ENCODE peak calls at places on chromosomes 3 and 15, in seven cellular contexts. H is HCT116, D is H1, Y is neural progenitor cell, C is fibroblast of lung, B is GM23338, O is astrocyte. E is an unnamed sample.
A peak's percentile ranks its signal among the peaks of the same experiment; 100 is the strongest.

GRCh38 chr15:100256096-100256984 is 85.4 kb downstream of the ADAMTS17 start:
- DNase-seq in C (no peak), O (no peak), D (no peak), Y (no peak), H (no peak), B (no peak), E (no peak)

GRCh38 chr15:72585659-72586058 is 68.8 kb upstream of the GOLGA6B start:
- DNase-seq in H (no peak), B (peak; percentile 43), Y (no peak), O (peak; percentile 7), C (peak; percentile 51), D (no peak), E (no peak)

GRCh38 chr3:148954981-148955380 is 36.4 kb upstream of the GYG1 start:
- DNase-seq in B (no peak), D (no peak), O (no peak), C (no peak), Y (no peak), H (no peak), E (no peak)

GRCh38 chr3:173045770-173046382 is 95.2 kb downstream of the SPATA16 start:
- DNase-seq in D (no peak), Y (no peak), H (no peak), B (no peak), C (peak; percentile 35), O (no peak), E (no peak)

GRCh38 chr3:105821433-105821832 is 47.4 kb downstream of the CBLB start:
- DNase-seq in D (no peak), B (no peak), C (no peak), O (no peak), H (no peak), Y (no peak), E (no peak)

GRCh38 chr15:72472907-72473669 is 1.0 kb upstream of the ARIH1 start:
- DNase-seq in O (no peak), C (peak; percentile 56), H (no peak), D (no peak), B (no peak), Y (no peak), E (peak; percentile 29)

GRCh38 chr15:60787737-60788513 is 309.0 kb upstream of the ICE2 start:
- DNase-seq in C (no peak), Y (no peak), B (peak; percentile 66), H (no peak), O (no peak), D (no peak), E (peak; percentile 9)

GRCh38 chr3:63390831-63391230 is 112.7 kb downstream of the SYNPR start:
- DNase-seq in O (peak; percentile 38), Y (no peak), H (no peak), D (no peak), B (no peak), C (peak; percentile 6), E (no peak)

GRCh38 chr3:65193531-65193930 is 505.7 kb upstream of the ADAMTS9 start:
- DNase-seq in D (no peak), B (no peak), H (no peak), Y (no peak), C (no peak), O (no peak), E (no peak)

GRCh38 chr3:128550471-128551126 is 57.6 kb upstream of the GATA2 start:
- DNase-seq in D (no peak), Y (no peak), O (no peak), B (no peak), C (no peak), H (no peak), E (no peak)

GRCh38 chr3:174355505-174355904 is 503.6 kb upstream of the NAALADL2 start:
- DNase-seq in H (peak; percentile 26), B (peak; percentile 80), D (no peak), Y (peak; percentile 66), O (no peak), C (peak; percentile 47), E (peak; percentile 4)

GRCh38 chr3:177182352-177182751 is 14.9 kb downstream of the TBL1XR1 start:
- DNase-seq in H (no peak), C (no peak), O (no peak), D (no peak), B (no peak), Y (no peak), E (no peak)

GRCh38 chr3:27675287-27675686 is 46.8 kb downstream of the EOMES start:
- DNase-seq in Y (no peak), O (peak; percentile 88), H (no peak), D (no peak), B (no peak), C (peak; percentile 74), E (no peak)

GRCh38 chr3:35254917-35255316 is 384.4 kb upstream of the ARPP21 start:
- DNase-seq in B (no peak), C (no peak), H (no peak), D (no peak), O (no peak), Y (no peak), E (no peak)
- H2AFZ ChIP-seq in B (no peak overlapping the region), C (no peak overlapping the region), H (no peak overlapping the region), D (no peak overlapping the region), O (no peak overlapping the region), Y (no peak overlapping the region), E (no peak overlapping the region)

DNA sequence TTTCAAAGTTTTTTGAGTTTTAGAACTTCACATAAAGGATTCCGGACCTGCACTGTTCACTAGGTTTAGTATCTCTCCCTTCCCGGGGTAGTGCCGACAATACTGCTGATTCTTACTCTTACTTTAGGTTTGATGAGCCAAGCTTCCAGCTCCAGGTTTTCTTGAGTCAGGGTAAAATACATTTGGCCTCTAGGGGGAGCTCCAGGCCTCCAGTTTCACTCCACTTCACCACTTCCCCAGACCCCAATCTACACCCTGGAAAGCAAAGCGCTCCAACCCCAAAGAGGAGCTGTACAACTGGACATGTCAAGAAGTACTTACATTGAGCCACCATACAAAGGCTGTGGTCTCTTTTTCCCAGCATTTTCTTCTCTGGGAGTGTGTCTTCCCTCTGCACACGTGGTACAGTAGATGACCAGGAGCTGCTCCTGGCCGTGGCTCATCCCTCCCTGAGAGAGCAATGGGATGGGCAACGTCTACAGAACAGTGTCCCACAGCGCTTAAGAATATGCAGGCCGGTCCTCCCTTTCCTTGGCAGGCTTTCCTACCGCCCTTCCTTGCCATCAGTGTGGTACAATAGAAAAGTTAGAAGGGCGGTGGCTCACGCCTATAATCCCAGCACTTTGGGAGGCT is 93.9 kb upstream of the CCDC80 start:
- DNase-seq in D (peak; percentile 70), H (peak; percentile 77), B (peak; percentile 94), O (peak; percentile 45), Y (peak; percentile 79), C (peak; percentile 82), E (peak; percentile 73)
- TF ChIP-seq CTCF in D (peak; percentile 82), H (peak; percentile 91), B (peak; percentile 90), O (peak; percentile 76), Y (peak; percentile 82), C (peak; percentile 68), E (peak; percentile 92)

GRCh38 chr3:2783261-2783660 is 326.9 kb downstream of the IL5RA start:
- DNase-seq in B (peak; percentile 9), D (no peak), C (no peak), H (no peak), O (no peak), Y (peak; percentile 76), E (no peak)
- H2AFZ ChIP-seq in B (no peak overlapping the region), D (no peak overlapping the region), C (no peak overlapping the region), H (no peak overlapping the region), O (no peak overlapping the region), Y (no peak overlapping the region), E (no peak overlapping the region)

DNA sequence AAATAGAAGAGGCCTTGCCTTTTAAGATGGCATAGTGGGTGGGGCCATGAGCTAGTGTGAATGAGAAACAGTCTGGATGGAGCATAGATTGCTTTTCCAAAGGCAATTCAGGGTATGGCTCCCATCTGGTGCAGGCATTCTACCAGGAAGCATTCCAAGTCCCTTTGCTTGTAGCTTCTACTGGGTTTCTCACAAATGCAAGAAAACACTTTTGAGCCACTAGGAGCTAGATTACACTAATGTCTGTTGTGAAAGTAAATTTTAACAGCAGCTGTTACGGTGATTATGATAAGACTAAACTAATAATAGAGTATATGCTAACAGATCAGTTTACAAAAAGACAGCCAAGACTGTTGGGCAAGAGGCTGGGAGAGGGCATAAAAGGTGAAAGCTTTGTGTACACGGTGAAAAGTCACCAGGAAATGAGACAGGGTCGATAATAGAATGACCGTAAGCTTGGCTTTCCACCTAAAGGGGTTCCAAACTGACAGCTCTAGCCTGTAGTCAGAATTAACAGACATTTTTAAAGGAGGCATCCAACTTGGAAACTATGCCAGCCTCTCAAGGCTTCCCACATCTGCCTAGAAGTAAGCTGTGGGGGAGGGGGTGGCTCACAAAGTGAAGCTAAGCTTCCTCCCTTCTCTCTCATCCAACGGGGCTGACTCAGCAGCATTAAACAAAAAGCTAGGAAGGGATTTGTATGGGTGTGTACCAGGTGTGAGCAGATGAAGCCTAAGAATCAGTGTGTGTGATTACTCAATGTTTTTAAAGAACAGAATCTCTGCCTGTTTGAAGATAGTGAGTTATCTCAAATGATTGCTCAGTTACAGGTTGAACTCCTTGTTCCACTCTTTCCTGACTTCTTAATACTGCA is 61.1 kb upstream of the GPD1L start:
- DNase-seq in H (peak; percentile 8), D (no peak), C (peak; percentile 99), O (peak; percentile 76), Y (peak; percentile 55), B (peak; percentile 70), E (no peak)
- TF ChIP-seq CTCF in H (no peak), D (no peak), C (no peak), O (no peak), Y (no peak), B (no peak), E (no peak)

DNA sequence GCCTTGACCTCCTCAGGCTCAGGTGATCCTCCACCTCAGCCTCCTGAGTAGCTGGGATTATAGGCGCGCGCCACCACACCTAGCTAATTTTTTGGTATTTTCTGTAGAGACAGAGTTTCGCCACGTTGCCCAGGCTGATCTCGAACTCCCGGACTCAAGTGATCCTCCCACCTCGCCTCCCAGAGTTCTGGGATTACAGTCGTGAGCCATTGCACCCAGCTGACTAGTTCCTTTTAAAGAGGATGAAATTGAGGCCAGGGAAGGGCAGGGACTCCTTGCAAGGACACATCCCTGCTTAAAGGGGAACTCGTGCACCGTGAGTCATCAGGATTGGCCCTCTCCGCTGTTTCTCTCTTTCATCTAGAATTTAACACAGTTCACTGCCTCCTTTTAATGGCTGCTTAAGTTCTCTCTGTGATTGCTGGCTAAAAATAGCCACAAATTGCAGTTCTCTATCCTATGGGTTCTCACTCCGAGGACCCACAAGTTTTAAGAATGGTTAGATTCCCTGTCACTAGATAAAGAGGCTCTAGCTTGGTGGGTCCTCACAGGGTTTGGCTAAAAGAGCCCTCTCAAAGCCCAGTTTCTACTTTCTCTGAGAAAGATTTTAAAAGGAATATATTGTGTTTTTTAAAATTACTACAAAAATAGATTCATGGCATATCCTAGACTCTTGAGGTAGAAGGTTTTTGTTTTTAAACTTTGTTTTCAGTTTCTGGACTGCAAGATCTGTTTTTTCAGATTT is 1.4 kb downstream of the CRTAP start:
- DNase-seq in H (peak; percentile 40), O (peak; percentile 92), B (peak; percentile 26), D (no peak), Y (peak; percentile 91), C (peak; percentile 94), E (peak; percentile 52)
- H2AFZ ChIP-seq in H (peak overlapping the region; percentile 75), O (peak overlapping the region; percentile 81), B (no peak overlapping the region), D (no peak overlapping the region), Y (no peak overlapping the region), C (peak overlapping the region; percentile 17), E (peak overlapping the region; percentile 81)

E was measured in OCI-LY7.